ENCODE peak calls at places on chromosomes 12 and 14, in five cellular contexts. R is adrenal gland, I is aorta, X is mammary epithelial cell, H is PC-9. S is an unnamed sample.

GRCh38 chr12:89919241-89919906 is 210.7 kb upstream of the ATP2B1 start:
- DNase-seq in X (no peak), H (no peak), R (no peak), I (no peak), S (no peak)

GRCh38 chr12:100267603-100268281 is 765 bp downstream of the SCYL2 start:
- DNase-seq in H (no peak), X (peak), R (no peak), I (no peak), S (peak)

GRCh38 chr12:100940503-100940902 is 145.9 kb downstream of the ANO4 start:
- DNase-seq in X (no peak), I (no peak), R (no peak), H (no peak), S (no peak)

GRCh38 chr12:44247588-44247987 is 411.7 kb downstream of the TMEM117 start:
- DNase-seq in I (no peak), H (no peak), X (no peak), R (no peak), S (no peak)

GRCh38 chr12:53623526-53623925 is 2.7 kb downstream of the ATF7 start:
- DNase-seq in R (no peak), X (peak), H (no peak), I (no peak), S (no peak)

GRCh38 chr14:72617391-72618011 is 276.4 kb downstream of the DPF3 start:
- DNase-seq in X (peak), R (peak), H (no peak), I (no peak), S (no peak)

GRCh38 chr14:77882631-77883030 is 82.7 kb downstream of the ADCK1 start:
- DNase-seq in I (no peak), X (no peak), R (no peak), H (no peak), S (no peak)

GRCh38 chr14:57502581-57503254 is 9.1 kb upstream of the CCDC198 start:
- DNase-seq in H (no peak), I (peak), R (no peak), X (no peak), S (no peak)

GRCh38 chr12:131509706-131510105 is 201.2 kb upstream of the SFSWAP start:
- DNase-seq in X (no peak), H (no peak), R (no peak), I (no peak), S (no peak)

GRCh38 chr12:83514372-83514771 is 827.7 kb downstream of the TMTC2 start:
- DNase-seq in R (no peak), H (no peak), I (no peak), X (peak), S (peak)

GRCh38 chr12:19006626-19007025 is 122.9 kb upstream of the PLEKHA5 start:
- DNase-seq in R (no peak), H (no peak), I (no peak), X (no peak), S (no peak)
- H3K27ac ChIP-seq in R (no peak), H (no peak), I (no peak), X (no peak), S (no peak)

DNA sequence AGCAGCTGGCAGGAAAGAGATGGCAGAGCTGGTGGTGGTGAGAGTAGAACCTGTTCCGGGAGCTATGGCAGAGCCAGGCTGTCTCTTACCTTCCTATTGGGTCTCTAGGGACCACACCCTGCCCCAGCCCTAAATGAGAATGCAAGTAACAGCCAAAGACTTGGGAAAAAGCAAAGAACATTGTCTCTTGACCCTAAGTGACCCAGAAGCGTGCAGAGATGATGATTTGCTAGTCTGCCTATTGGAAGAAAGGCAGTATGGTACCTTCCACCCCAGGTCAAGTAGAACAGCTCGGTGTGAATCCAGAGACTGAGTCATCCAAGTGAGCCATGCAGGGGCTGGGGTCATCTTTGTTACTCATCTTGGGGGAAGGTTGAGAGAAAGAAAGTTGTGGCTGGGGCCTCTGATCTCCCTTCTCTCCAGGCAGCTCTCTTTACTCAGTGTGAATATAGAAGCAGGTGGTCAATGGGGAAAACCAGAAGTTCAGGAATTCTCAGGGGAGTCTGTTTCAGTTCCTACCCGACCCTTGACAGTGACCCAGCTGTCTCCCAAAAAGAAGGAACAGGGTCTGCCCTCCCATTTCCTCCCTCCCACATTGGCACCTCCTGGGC is 1.7 kb downstream of the BLOC1S1 start:
- DNase-seq in R (no peak), H (no peak), X (peak), I (peak), S (peak)
- H3K27ac ChIP-seq in R (no peak), H (no peak), X (peak), I (peak), S (peak)

DNA sequence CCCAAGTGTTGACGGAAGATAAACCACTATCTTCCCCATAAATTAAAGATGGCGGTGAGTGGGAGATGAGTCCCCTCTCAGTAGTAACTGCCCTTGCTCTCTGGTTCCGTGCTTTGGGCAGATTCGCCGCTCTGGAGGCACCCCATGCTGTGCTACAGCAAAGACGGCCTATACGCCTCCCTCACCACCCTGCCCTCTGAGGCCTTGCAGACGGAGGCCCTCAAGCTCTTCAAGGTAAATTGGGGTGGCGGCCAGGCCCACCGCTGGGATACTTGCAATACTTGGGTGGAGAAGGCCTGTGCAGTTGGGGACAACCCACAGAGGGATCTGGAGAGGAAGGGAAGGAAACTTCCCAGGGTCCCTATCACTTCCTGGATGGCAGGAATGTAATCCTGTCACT is 22.9 kb downstream of the PIGH start:
- DNase-seq in X (no peak), H (no peak), I (no peak), R (no peak), S (no peak)
- H3K27ac ChIP-seq in X (no peak), H (no peak), I (no peak), R (no peak), S (no peak)

GRCh38 chr12:95787274-95787814 is 3.2 kb downstream of the NTN4 start:
- DNase-seq in X (no peak), R (no peak), I (no peak), H (no peak), S (no peak)

GRCh38 chr12:95788637-95789036 is 1.9 kb downstream of the NTN4 start:
- DNase-seq in R (no peak), X (peak), I (no peak), H (no peak), S (no peak)

GRCh38 chr12:95790912-95791849 is 617 bp upstream of the NTN4 start:
- DNase-seq in X (peak), I (no peak), H (peak), R (peak), S (peak)

GRCh38 chr12:95790025-95790911 is at the start of gene NTN4:
- DNase-seq in I (peak), X (peak), H (peak), R (peak), S (peak)

DNA sequence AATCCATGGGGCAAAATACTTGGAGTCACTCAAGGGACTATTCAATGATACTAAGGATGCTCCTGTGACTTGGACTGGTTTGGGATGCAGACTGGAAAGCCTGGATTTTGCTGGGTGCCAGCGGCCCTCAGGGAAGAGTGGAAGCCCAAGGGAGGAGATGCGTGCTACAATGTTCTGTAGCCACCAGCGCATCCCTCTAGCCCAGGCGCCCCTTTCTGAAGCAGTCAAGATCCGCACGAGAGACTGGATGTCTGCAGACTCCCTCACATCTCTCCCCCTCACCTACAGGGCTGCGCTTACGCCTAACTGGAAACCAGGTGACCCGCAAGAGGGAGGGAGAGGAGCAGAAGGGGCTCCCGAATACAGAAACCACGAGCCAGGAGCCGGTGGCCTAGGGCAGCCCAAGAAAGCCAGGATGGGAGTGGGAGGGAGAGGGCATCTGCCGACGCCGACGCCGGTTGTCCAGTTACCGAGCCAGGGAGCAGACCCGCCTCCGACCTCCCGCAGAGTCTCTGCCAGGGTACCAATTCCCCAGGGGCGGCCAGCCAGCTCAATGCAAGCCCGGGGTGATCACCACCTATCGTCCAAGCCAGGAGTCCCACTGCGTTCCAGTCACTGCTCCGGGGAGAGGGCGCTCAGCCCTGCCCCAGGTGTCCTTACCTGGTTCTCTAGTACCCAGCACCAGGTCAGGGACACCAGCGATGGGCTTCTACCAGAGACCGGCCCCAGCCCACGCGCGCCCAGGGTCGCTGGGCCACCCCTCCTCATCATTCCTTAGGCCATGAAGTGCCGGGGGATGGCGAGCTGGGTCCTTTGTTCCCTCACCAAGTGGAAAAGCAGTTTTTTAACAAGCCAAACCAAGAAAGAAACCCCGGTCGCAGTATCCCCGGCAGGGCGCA is 1.2 kb downstream of the NTN4 start:
- DNase-seq in H (peak), X (peak), R (peak), I (peak), S (no peak)
- H3K27ac ChIP-seq in H (peak), X (peak), R (peak), I (no peak), S (peak)

DNA sequence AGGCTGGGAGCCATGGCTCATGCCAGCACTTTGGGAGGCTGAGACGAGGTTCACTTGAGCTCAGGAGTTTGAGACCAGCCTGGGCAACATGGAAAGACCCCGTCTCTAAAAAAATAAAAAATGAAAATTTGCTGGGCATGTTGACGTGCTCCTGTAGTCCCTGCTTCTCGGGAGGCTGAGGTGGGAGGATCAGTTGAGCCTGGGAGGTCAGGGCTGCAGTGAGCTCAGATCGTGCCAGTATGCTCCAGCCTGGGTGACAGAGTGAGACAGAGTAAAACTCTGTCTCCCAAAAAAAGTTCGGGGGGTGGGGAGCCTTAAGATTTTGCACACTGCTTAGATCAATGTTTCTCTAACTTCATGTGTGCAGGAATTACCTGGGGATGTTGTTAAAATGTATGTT is 30.9 kb downstream of the ATP2A2 start:
- DNase-seq in H (no peak), R (no peak), X (no peak), I (no peak), S (no peak)
- H3K27ac ChIP-seq in H (peak), R (no peak), X (no peak), I (peak), S (peak)

GRCh38 chr12:226401-226800 is 12.4 kb upstream of the SLC6A12 start:
- DNase-seq in H (no peak), X (no peak), I (no peak), R (no peak), S (no peak)

GRCh38 chr12:227923-228845 is 14.2 kb upstream of the SLC6A12 start:
- DNase-seq in R (no peak), X (no peak), H (no peak), I (no peak), S (no peak)

GRCh38 chr12:229441-230191 is 15.7 kb upstream of the SLC6A12 start:
- DNase-seq in X (no peak), R (no peak), H (no peak), I (no peak), S (no peak)

GRCh38 chr12:228846-229200 is 14.9 kb upstream of the SLC6A12 start:
- DNase-seq in H (no peak), R (no peak), I (no peak), X (no peak), S (no peak)

DNA sequence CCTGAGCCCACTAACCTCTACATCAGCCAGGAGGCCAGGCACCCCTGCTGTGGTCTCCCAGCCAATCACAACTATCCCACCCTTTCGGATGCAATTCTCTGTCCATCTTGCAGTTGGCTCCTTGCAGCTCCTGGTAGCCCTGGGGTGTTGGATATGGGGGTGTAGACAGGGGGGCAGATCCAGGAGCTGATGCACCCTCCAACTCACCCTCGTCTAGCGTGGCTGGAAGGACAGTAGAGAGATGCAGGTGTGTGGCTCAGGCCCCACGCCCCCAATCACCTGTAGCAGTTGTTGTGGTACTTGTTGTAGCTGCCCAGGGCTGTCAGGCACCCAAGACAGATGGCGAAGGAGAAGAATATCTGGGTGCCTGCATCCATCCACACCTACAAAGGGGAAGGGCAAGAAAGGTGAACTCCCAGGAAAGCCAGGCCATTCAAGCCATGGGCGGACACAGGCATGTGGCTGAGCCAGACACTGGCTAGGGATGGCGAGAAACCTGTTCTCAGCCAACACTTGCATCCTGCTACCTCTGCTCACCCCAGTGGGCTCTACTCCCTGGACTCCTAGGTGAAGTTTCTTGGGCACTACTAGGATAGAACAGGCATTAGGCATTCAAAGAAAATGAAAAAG is 13.4 kb upstream of the SLC6A12 start:
- DNase-seq in R (no peak), X (no peak), H (no peak), I (no peak), S (no peak)
- H3K27ac ChIP-seq in R (no peak), X (no peak), H (no peak), I (no peak), S (no peak)

DNA sequence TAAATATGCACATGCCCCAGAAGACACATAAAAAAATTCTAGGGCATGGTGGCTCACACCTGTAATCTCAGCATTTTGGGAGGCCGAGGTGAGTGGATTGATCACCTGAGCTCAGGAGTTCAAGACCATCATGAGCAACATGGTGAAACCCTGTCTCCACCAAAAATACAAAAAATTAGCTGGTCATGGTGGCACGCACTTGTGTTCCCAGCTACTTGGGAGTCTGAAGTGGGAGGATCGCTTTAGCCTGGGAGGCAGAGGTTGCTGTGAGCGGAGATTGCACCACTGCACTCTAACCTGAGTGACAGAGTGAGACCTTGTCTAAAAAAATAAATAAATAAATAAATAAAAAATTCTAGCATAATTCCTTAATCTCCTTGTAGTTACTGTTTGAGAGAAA is 3.9 kb downstream of the CD69 start:
- DNase-seq in I (no peak), R (no peak), X (no peak), H (no peak), S (no peak)
- H3K27ac ChIP-seq in I (no peak), R (no peak), X (no peak), H (no peak), S (no peak)

DNA sequence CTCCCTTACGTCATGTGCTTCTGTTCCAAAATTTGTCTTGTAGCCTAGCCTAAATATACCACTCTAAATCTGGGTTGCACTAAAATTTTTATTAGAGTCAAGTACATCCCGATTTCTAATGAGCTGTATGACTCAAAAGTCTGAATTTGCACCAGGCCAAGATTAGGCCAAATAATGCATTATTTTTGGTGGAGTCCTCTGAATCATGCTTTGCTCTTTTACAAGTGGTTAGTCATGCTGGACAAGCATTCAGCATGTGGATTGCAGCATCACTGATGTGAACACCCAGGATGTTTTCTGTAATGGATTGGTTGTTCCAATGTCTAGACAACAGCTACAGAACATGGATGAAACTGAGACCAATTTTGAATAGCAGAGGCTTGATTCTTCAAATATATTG is 23.7 kb downstream of the HEBP1 start:
- DNase-seq in X (peak), I (no peak), R (no peak), H (no peak), S (peak)
- H3K27ac ChIP-seq in X (peak), I (no peak), R (peak), H (peak), S (no peak)

DNA sequence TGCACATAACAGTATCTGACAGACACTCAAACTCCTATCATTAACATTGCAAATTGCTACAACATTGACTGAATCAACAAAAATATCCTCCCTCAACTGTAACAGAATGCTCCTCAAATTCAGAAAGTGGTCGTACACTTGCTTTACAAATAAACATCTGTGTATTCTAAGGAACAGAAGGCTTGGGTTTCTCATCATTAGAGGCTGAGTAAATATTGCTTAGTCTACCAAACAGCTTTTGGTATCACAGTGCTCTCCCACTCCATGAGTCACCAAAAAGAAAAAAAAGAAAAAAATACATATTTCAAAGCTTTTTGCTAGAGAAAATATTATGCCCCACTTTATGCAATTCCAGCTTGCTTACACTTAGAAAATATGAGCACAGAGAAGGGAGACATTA is 23.9 kb downstream of the FERMT2 start:
- DNase-seq in X (no peak), I (no peak), H (no peak), R (no peak), S (no peak)
- H3K27ac ChIP-seq in X (no peak), I (no peak), H (no peak), R (no peak), S (no peak)

S was measured in RWPE1.